ENCODE peak calls at places on chromosomes 4 and X, in six cellular contexts. W is mesendoderm, U is spleen, A is A549, Z is left lung, X is OCI-LY7. F is an unnamed sample.

GRCh38 chrX:22430701-22431100 is 158.0 kb downstream of the CBLL2 start:
- DNase-seq in W (no peak), U (no peak), A (no peak), Z (no peak), X (no peak), F (no peak)

GRCh38 chr4:10730019-10730418 is 45.5 kb upstream of the CLNK start:
- DNase-seq in W (no peak), U (no peak), A (no peak), Z (no peak), X (no peak), F (no peak)

GRCh38 chr4:133719098-133719497 is 482.5 kb downstream of the PABPC4L start:
- DNase-seq in W (no peak), U (no peak), A (no peak), Z (no peak), X (no peak), F (no peak)

GRCh38 chr4:89307446-89308160 is at the start of gene GPRIN3:
- DNase-seq in W (peak; percentile 82), U (peak; percentile 92), A (no peak), Z (peak; percentile 74), X (peak; percentile 67), F (peak; percentile 3)

GRCh38 chr4:170687751-170688150 is 598.0 kb upstream of the AADAT start:
- DNase-seq in W (no peak), U (no peak), A (no peak), Z (no peak), X (no peak), F (no peak)

GRCh38 chr4:71526626-71527406 is 188.0 kb downstream of the SLC4A4 start:
- DNase-seq in W (peak; percentile 69), U (no peak), A (no peak), Z (no peak), X (peak; percentile 6), F (no peak)

GRCh38 chrX:146241902-146242301 is 424.3 kb downstream of the SLITRK2 start:
- DNase-seq in W (no peak), U (no peak), A (no peak), Z (no peak), X (no peak), F (no peak)

GRCh38 chr4:128386761-128387599 is 99.4 kb upstream of the PGRMC2 start:
- DNase-seq in W (peak; percentile 47), U (no peak), A (peak; percentile 42), Z (peak; percentile 85), X (no peak), F (peak; percentile 80)

GRCh38 chr4:57081651-57082349 is 28.4 kb downstream of the IGFBP7 start:
- DNase-seq in W (peak; percentile 86), U (no peak), A (no peak), Z (no peak), X (no peak), F (peak; percentile 44)

GRCh38 chr4:158094413-158095110 is 78.3 kb downstream of the GASK1B start:
- DNase-seq in W (peak; percentile 97), U (no peak), A (peak; percentile 5), Z (no peak), X (no peak), F (no peak)

GRCh38 chr4:6301732-6302442 is 32.2 kb downstream of the WFS1 start:
- DNase-seq in W (no peak), U (no peak), A (no peak), Z (no peak), X (no peak), F (no peak)

GRCh38 chr4:178311992-178312391 is 869.8 kb upstream of the AGA start:
- DNase-seq in W (no peak), U (no peak), A (no peak), Z (no peak), X (no peak), F (no peak)

GRCh38 chr4:133146192-133146573 is 2.9 kb upstream of the PCDH10 start:
- DNase-seq in W (no peak), U (no peak), A (no peak), Z (no peak), X (no peak), F (no peak)

GRCh38 chrX:17983389-17983788 is 122.3 kb upstream of the RAI2 start:
- DNase-seq in W (no peak), U (no peak), A (no peak), Z (no peak), X (no peak), F (no peak)

GRCh38 chr4:7539659-7540058 is 104.9 kb upstream of the PSAPL1 start:
- DNase-seq in W (peak; percentile 71), U (peak; percentile 87), A (peak; percentile 10), Z (no peak), X (peak; percentile 99), F (peak; percentile 54)

GRCh38 chr4:111512081-111512774 is 633.0 kb upstream of the FAM241A start:
- DNase-seq in W (peak; percentile 24), U (no peak), A (peak; percentile 3), Z (no peak), X (no peak), F (peak; percentile 73)

GRCh38 chr4:108350332-108350731 is 181.6 kb upstream of the LEF1 start:
- DNase-seq in W (peak; percentile 75), U (no peak), A (no peak), Z (no peak), X (no peak), F (no peak)

GRCh38 chr4:168781341-168781740 is 228.7 kb downstream of the CBR4 start:
- DNase-seq in W (no peak), U (no peak), A (no peak), Z (no peak), X (no peak), F (no peak)

GRCh38 chr4:121711263-121712000 is 14.7 kb upstream of the ANXA5 start:
- DNase-seq in W (peak; percentile 98), U (peak; percentile 78), A (peak; percentile 65), Z (peak; percentile 84), X (no peak), F (peak; percentile 97)

GRCh38 chrX:70970482-70970999 is 39.6 kb upstream of the SLC7A3 start:
- DNase-seq in W (peak; percentile 42), U (no peak), A (peak; percentile 13), Z (no peak), X (peak; percentile 21), F (peak; percentile 34)

GRCh38 chrX:107673933-107674479 is 45.7 kb downstream of the PRPS1 start:
- DNase-seq in W (no peak), U (peak; percentile 97), A (no peak), Z (peak; percentile 88), X (peak; percentile 84), F (peak; percentile 3)

GRCh38 chr4:36244257-36245084 is at the start of gene ARAP2:
- DNase-seq in W (peak; percentile 67), U (peak; percentile 96), A (peak; percentile 15), Z (peak; percentile 75), X (peak; percentile 73), F (no peak)

GRCh38 chrX:41909068-41909467 is 14.3 kb downstream of the CASK start:
- DNase-seq in W (no peak), U (no peak), A (no peak), Z (no peak), X (no peak), F (no peak)

DNA sequence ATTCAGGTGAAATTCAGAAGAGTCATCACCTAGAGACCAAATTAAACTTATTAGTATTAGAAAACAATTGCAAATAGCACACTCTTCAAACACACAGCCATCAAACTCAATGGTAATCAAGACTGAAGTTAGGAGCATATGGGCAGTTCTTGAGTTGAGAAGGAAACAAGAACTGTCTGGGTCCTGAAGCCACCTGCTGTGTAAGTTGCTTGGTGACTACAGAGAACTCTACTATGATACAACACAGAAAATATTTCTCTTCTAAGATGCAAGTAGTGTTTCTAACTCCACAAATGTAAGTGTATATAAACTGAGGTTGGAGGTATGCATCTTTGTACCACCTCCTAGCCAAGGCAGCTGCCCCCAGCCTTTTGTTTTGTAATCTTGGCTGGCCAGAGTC is 325 bp upstream of the PF4V1 start:
- DNase-seq in W (no peak), U (no peak), A (no peak), Z (no peak), X (no peak), F (no peak)
- H3K27ac ChIP-seq in W (no peak overlapping the region), U (no peak overlapping the region), A (no peak overlapping the region), Z (no peak overlapping the region), X (no peak overlapping the region), F (no peak overlapping the region)

GRCh38 chr4:13143234-13143633 is 340.9 kb downstream of the RAB28 start:
- DNase-seq in W (no peak), U (no peak), A (no peak), Z (no peak), X (no peak), F (no peak)

GRCh38 chr4:13142191-13142590 is 341.9 kb downstream of the RAB28 start:
- DNase-seq in W (no peak), U (no peak), A (no peak), Z (no peak), X (no peak), F (no peak)

DNA sequence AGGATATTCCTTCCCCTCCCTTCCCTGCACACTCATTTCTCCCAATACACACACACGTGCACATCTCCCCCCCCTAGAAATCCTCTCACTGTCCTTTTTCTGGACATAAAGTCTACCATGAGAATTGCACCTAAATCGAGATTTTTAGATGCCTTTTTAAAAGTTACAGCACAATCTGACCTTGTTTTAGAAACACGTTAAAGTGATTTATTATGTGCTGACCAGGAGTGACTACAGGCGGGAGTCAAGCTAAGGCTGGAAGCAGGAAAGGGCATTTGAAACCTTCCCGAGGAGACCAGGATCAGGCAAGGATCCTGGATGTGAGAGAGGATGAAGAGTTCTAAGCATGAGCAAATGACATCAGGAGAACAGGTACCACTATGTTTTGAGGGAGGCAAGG is 340.4 kb downstream of the RAB28 start:
- DNase-seq in W (no peak), U (no peak), A (no peak), Z (no peak), X (no peak), F (no peak)
- H3K27ac ChIP-seq in W (no peak overlapping the region), U (no peak overlapping the region), A (no peak overlapping the region), Z (no peak overlapping the region), X (no peak overlapping the region), F (no peak overlapping the region)

GRCh38 chrX:134776844-134777370 is 118.6 kb upstream of the PLAC1 start:
- DNase-seq in W (no peak), U (no peak), A (no peak), Z (no peak), X (no peak), F (no peak)

GRCh38 chrX:134774190-134775048 is 116.1 kb upstream of the PLAC1 start:
- DNase-seq in W (no peak), U (no peak), A (no peak), Z (no peak), X (no peak), F (no peak)

GRCh38 chrX:134773041-134773440 is 114.8 kb upstream of the PLAC1 start:
- DNase-seq in W (no peak), U (no peak), A (no peak), Z (no peak), X (no peak), F (no peak)
- H3K27ac ChIP-seq in W (no peak overlapping the region), U (no peak overlapping the region), A (no peak overlapping the region), Z (no peak overlapping the region), X (no peak overlapping the region), F (no peak overlapping the region)

GRCh38 chrX:15755091-15755490 is 17.0 kb downstream of the CA5B start:
- DNase-seq in W (no peak), U (no peak), A (no peak), Z (no peak), X (no peak), F (no peak)

GRCh38 chrX:15761564-15762191 is 23.6 kb downstream of the CA5B start:
- DNase-seq in W (peak; percentile 58), U (no peak), A (peak; percentile 42), Z (no peak), X (peak; percentile 43), F (peak; percentile 69)

DNA sequence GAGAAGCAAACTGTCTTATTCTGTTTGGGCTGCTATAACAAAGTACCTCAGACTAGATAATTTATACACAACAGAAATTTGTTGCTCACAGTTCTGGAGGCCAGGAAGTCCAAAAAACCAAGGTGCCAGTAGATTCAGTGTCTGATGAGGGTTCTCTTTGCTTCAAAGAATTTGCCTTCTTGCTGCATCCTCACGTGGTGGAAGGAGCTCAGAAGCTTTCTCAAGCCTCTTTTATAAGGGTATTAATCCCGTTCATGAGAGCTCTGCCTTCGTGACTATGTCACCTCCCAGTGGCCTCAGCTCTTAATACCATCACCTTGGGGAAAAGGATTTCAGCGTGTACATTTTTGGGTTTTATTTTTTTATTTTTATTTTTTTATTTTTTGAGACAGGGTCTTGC is 20.1 kb downstream of the CA5B start:
- DNase-seq in W (no peak), U (no peak), A (no peak), Z (no peak), X (no peak), F (no peak)
- H3K27ac ChIP-seq in W (no peak overlapping the region), U (no peak overlapping the region), A (no peak overlapping the region), Z (no peak overlapping the region), X (no peak overlapping the region), F (no peak overlapping the region)

F was measured in A673.